ENCODE peak calls at places on chromosomes 16 and 17, in five cellular contexts. U, J, N, L and W are unnamed samples. For H3K9me3, the result is how much of the 10 kb centered on the place peaks cover.

GRCh38 chr17:76722279-76722678 is 4.1 kb downstream of the JMJD6 start:
- DNase-seq in N (no peak), J (no peak), U (no peak), L (no peak), W (no peak)

GRCh38 chr17:40651939-40652338 is 4.3 kb upstream of the SMARCE1 start:
- DNase-seq in L (no peak), N (no peak), J (no peak), U (no peak), W (no peak)

GRCh38 chr17:3995067-3995466 is 30.8 kb upstream of the ATP2A3 start:
- DNase-seq in L (no peak), N (no peak), J (no peak), U (no peak), W (peak)

GRCh38 chr17:76758570-76758969 is 20.7 kb downstream of the MFSD11 start:
- DNase-seq in L (no peak), N (no peak), J (no peak), U (no peak), W (no peak)

GRCh38 chr17:47945080-47945479 is 3.7 kb downstream of the PNPO start:
- DNase-seq in J (no peak), N (no peak), L (no peak), U (no peak), W (no peak)

GRCh38 chr17:55549140-55549539 is 37.9 kb upstream of the SMIM36 start:
- DNase-seq in L (peak), J (no peak), U (no peak), N (no peak), W (no peak)

GRCh38 chr16:73949574-73950348 is 346.9 kb upstream of the PSMD7 start:
- DNase-seq in L (peak), N (no peak), J (no peak), U (peak), W (no peak)

GRCh38 chr16:88810868-88811599 is 694 bp downstream of the APRT start:
- DNase-seq in N (peak), L (peak), J (peak), U (peak), W (peak)

GRCh38 chr16:69039333-69039941 is 66.0 kb upstream of the HAS3 start:
- DNase-seq in U (no peak), J (no peak), N (no peak), L (peak), W (peak)

GRCh38 chr17:29212094-29212631 is 32.0 kb upstream of the MYO18A start:
- DNase-seq in J (no peak), L (no peak), U (no peak), N (no peak), W (no peak)

GRCh38 chr17:42179911-42180410 is 981 bp downstream of the KCNH4 start:
- DNase-seq in L (no peak), N (no peak), J (no peak), U (no peak), W (no peak)

GRCh38 chr16:1645914-1646525 is 32.1 kb upstream of the JPT2 start:
- DNase-seq in N (peak), U (no peak), J (no peak), L (peak), W (no peak)

GRCh38 chr17:10516065-10516464 is 2.3 kb downstream of the MYH1 start:
- DNase-seq in J (no peak), U (no peak), N (no peak), L (no peak), W (no peak)
- H3K27ac ChIP-seq in J (no peak), U (no peak), N (no peak), L (no peak), W (no peak)

GRCh38 chr17:11240041-11240801 is 792 bp upstream of the SHISA6 start:
- DNase-seq in L (no peak), U (no peak), N (no peak), J (no peak), W (no peak)
- H3K4me3 ChIP-seq in L (no peak), U (no peak), N (no peak), J (no peak), W (peak)

GRCh38 chr17:70313031-70313430 is 143.7 kb downstream of the KCNJ2 start:
- DNase-seq in U (no peak), L (no peak), N (no peak), J (no peak), W (no peak)

GRCh38 chr17:70313450-70313849 is 144.1 kb downstream of the KCNJ2 start:
- DNase-seq in N (no peak), U (no peak), L (peak), J (no peak), W (no peak)

GRCh38 chr17:70317416-70317815 is 148.1 kb downstream of the KCNJ2 start:
- DNase-seq in L (no peak), J (no peak), U (no peak), N (no peak), W (no peak)

GRCh38 chr17:70314506-70314905 is 145.2 kb downstream of the KCNJ2 start:
- DNase-seq in U (no peak), L (no peak), N (no peak), J (no peak), W (no peak)

DNA sequence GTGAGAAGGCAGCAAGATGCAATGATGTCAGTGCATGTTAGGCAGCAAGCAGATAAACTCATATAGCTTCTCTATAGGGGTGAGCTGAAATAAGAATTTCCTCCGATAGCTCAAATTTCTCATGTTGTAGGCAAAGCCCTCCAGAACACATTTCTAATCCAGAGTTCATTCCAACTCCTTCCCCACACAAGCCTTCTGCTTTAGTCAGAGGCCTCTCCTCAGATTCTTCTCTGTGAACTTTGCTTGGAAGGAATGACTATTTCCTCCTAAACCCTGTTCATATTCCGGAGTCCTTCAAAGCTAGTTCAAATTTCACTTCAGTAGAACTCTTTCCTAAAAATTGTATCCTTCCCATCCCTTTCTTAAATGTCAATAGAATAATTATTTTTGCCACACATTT is 144.8 kb downstream of the KCNJ2 start:
- DNase-seq in L (no peak), N (no peak), J (no peak), U (peak), W (no peak)
- H3K9me3 ChIP-seq in L (under half), N (under half), J (under half), U (under half), W (under half)

GRCh38 chr17:2177235-2177811 is 122.4 kb downstream of the HIC1 start:
- DNase-seq in N (no peak), U (no peak), L (no peak), J (no peak), W (no peak)
- H3K27ac ChIP-seq in N (no peak), U (peak), L (no peak), J (no peak), W (no peak)